ENCODE peak calls at places on chromosomes 11 and 22, in five cellular contexts. I, F, P, S and Q are unnamed samples.

GRCh38 chr11:44389963-44390605 is 80.1 kb upstream of the ALX4 start:
- DNase-seq in F (no peak), I (no peak), S (no peak), P (no peak), Q (no peak)

GRCh38 chr11:2582958-2583604 is 116.7 kb downstream of the KCNQ1OT1 start:
- DNase-seq in P (no peak), F (peak), I (no peak), S (no peak), Q (no peak)

GRCh38 chr11:83056204-83056603 is 15.5 kb downstream of the RAB30 start:
- DNase-seq in F (no peak), I (peak), S (no peak), P (no peak), Q (no peak)

GRCh38 chr11:2305862-2306823 is 4.3 kb downstream of the TSPAN32 start:
- DNase-seq in P (no peak), F (peak), S (no peak), I (no peak), Q (peak)

GRCh38 chr22:25069758-25070461 is 117.4 kb downstream of the KIAA1671 start:
- DNase-seq in P (peak), F (no peak), I (no peak), S (no peak), Q (no peak)

GRCh38 chr22:32177221-32177765 is 18.2 kb upstream of the C22orf42 start:
- DNase-seq in S (no peak), F (no peak), P (no peak), I (peak), Q (no peak)

GRCh38 chr22:41873391-41873790 is 40.5 kb downstream of the SREBF2 start:
- DNase-seq in S (no peak), F (no peak), P (no peak), I (no peak), Q (no peak)

GRCh38 chr11:1786466-1786865 is 22.7 kb upstream of the CTSD start:
- DNase-seq in F (no peak), I (no peak), S (no peak), P (no peak), Q (no peak)

GRCh38 chr22:22756109-22756508 is 111.7 kb downstream of the GGTLC2 start:
- DNase-seq in F (no peak), P (no peak), S (no peak), I (no peak), Q (no peak)

GRCh38 chr11:18144243-18144642 is 11.9 kb downstream of the MRGPRX3 start:
- DNase-seq in S (no peak), I (peak), P (no peak), F (no peak), Q (no peak)

GRCh38 chr22:44357962-44358553 is 45.3 kb upstream of the SHISAL1 start:
- DNase-seq in F (peak), I (no peak), P (no peak), S (no peak), Q (no peak)

GRCh38 chr22:31082606-31083376 is 1.7 kb downstream of the SMTN start:
- DNase-seq in S (no peak), F (peak), I (peak), P (peak), Q (peak)

GRCh38 chr11:79503028-79503427 is 62.2 kb upstream of the TENM4 start:
- DNase-seq in F (no peak), S (no peak), I (no peak), P (no peak), Q (no peak)

GRCh38 chr11:112166561-112166960 is 611 bp upstream of the TEX12 start:
- DNase-seq in S (no peak), I (no peak), F (no peak), P (no peak), Q (peak)

GRCh38 chr22:35482311-35482710 is 58.3 kb upstream of the RASD2 start:
- DNase-seq in I (no peak), F (no peak), S (no peak), P (no peak), Q (no peak)

GRCh38 chr11:112784323-112785073 is 176.7 kb upstream of the NCAM1 start:
- DNase-seq in P (no peak), F (no peak), I (no peak), S (no peak), Q (no peak)

GRCh38 chr11:64614927-64615326 is 23.9 kb downstream of the SLC22A12 start:
- DNase-seq in S (no peak), I (no peak), F (no peak), P (no peak), Q (no peak)

GRCh38 chr11:16982809-16983208 is 31.4 kb downstream of the PLEKHA7 start:
- DNase-seq in F (no peak), I (no peak), S (no peak), P (no peak), Q (no peak)
- H3K27ac ChIP-seq in F (no peak), I (no peak), S (peak), P (no peak), Q (no peak)

GRCh38 chr11:7596975-7597391 is 76.3 kb downstream of the CYB5R2 start:
- DNase-seq in P (no peak), I (peak), S (no peak), F (peak), Q (peak)
- H3K27ac ChIP-seq in P (no peak), I (peak), S (no peak), F (no peak), Q (peak)

GRCh38 chr11:114053406-114053805 is 6.1 kb upstream of the ZBTB16 start:
- DNase-seq in P (no peak), I (no peak), F (no peak), S (no peak), Q (no peak)

GRCh38 chr11:114054830-114055229 is 4.7 kb upstream of the ZBTB16 start:
- DNase-seq in P (no peak), I (no peak), S (no peak), F (no peak), Q (no peak)

GRCh38 chr11:114051558-114051957 is 8.0 kb upstream of the ZBTB16 start:
- DNase-seq in S (no peak), P (no peak), I (no peak), F (no peak), Q (no peak)

GRCh38 chr11:114050258-114050927 is 9.1 kb upstream of the ZBTB16 start:
- DNase-seq in S (no peak), P (no peak), F (no peak), I (no peak), Q (no peak)

DNA sequence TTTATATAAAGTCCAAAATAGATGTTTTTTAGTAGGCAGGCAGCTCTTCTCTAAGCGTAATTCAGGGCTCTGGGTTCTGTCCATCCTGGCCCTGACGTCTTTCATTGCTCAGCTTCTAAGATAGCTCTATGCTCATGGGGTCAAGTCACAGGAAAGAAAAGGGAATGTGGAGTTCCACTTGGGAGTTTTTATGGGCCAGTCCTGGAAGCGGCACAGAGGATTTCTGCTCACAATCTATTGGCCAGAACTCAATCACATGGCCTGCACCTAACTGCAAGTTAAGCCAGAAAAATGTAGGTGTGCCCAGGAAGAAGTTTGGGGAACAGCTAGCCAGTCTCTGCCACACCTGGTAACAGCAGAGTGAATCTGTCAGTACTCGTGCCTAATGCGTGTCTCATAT is 7.4 kb upstream of the ZBTB16 start:
- DNase-seq in P (no peak), S (no peak), F (no peak), I (no peak), Q (peak)
- H3K27ac ChIP-seq in P (no peak), S (no peak), F (no peak), I (no peak), Q (no peak)

GRCh38 chr11:117179048-117179999 is 781 bp downstream of the SIDT2 start:
- DNase-seq in P (peak), F (peak), S (no peak), I (peak), Q (peak)
- H3K27ac ChIP-seq in P (peak), F (peak), S (peak), I (no peak), Q (peak)

DNA sequence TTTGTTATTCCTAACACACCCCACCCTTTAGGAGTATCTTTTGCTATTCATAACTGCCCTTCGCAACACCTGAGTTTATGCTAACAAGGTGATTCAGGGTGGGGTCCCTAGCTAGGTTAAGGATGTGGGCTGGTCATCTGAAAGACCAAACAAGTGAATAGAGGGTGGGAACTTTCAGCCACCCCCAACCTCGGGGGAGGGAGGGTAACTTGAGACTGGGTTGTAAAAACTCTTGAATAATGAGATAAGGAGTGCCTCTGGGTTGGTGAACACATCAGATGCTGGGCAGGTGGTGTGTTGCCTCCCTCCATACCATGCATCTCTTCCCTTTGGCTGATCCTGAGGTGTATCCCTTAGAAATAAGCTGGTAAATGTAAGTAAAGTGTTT is 111.5 kb downstream of the SWAP70 start:
- DNase-seq in P (no peak), F (no peak), I (no peak), S (no peak), Q (no peak)
- H3K27ac ChIP-seq in P (no peak), F (no peak), I (no peak), S (no peak), Q (no peak)

GRCh38 chr22:43230983-43231723 is 44.2 kb upstream of the TTLL12 start:
- DNase-seq in F (peak), S (no peak), P (peak), I (peak), Q (peak)
- H3K27ac ChIP-seq in F (no peak), S (no peak), P (no peak), I (no peak), Q (no peak)

DNA sequence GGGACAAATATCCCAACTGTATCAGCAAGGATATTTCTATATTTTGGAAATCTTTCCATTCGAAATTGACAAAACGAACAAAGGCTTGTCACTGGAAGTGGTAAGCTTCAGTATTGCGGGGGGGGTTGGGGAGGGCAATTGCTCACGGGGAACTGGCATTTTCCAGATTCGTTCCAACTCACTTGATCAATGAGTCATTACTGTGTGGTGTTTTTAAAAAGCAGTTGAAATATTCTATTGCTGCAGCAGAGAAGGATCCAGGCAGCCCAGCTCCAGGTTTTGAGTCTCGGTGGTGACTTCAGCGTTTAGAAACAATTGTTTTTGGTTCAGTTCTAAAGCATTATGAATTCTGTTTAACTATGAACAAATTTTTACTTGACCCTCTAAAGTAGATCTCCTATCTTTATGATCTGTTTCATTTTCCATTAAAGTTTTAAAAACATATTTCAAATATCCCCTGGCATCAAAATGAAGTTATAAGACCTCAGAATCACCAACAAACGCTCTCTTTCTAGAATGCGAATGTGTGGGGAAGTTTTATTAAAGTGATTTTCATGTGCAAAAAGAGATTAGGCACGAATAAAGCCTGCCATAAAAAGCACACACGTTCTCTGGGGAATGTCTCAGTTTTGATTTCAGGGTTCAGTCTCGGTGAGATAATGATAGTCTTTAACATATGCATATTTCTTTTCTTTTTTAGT is 33.7 kb upstream of the FBLN1 start:
- DNase-seq in P (no peak), F (no peak), I (peak), S (no peak), Q (no peak)
- H3K27ac ChIP-seq in P (no peak), F (no peak), I (peak), S (no peak), Q (no peak)

DNA sequence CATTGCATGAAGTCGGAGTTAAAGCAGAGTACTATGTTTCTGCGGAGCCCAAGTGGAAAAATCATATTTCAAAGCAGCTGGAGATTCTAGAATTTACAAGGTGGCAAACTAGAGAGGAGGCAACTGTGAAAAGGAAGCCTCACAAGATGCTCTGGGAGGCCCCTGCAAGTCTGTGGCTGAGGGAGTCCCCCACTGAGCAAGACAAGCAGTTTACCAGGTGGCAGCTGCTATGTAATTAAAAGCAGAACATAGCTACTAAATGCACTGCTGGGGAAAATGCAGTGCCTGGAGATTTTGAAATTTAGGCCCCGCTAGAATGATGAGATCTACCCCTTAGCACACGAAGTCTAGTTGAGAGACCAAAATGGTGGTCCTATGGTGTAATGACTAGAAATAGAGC is 728.0 kb downstream of the OPCML start:
- DNase-seq in S (no peak), P (no peak), I (no peak), F (no peak), Q (no peak)
- H3K27ac ChIP-seq in S (no peak), P (no peak), I (no peak), F (no peak), Q (no peak)